ENCODE peak calls at places on chromosome 1, in four cellular contexts. One of them, this sample, is unnamed.
A peak's percentile ranks its signal among the peaks of the same experiment; 100 is the strongest.

GRCh38 chr1:98331718-98332311 is 329.7 kb upstream of the SNX7 start:
- DNase-seq in GM12892: no peak
- DNase-seq in K562: no peak
- DNase-seq in H1: no peak
- DNase-seq in this sample: no peak

GRCh38 chr1:245279346-245279745 is 124.6 kb downstream of the KIF26B start:
- DNase-seq in GM12892: no peak
- DNase-seq in K562: no peak
- DNase-seq in H1: no peak
- DNase-seq in this sample: no peak

GRCh38 chr1:9753121-9753531 is 70.6 kb downstream of the CLSTN1 start:
- DNase-seq in GM12892: no peak
- DNase-seq in K562: no peak
- DNase-seq in H1: no peak
- DNase-seq in this sample: no peak

GRCh38 chr1:228379165-228379460 is 27.5 kb downstream of the TRIM11 start:
- DNase-seq in GM12892: no peak
- DNase-seq in K562: no peak
- DNase-seq in H1: no peak
- DNase-seq in this sample: no peak

GRCh38 chr1:189939967-189940366 is 537.7 kb downstream of the BRINP3 start:
- DNase-seq in GM12892: no peak
- DNase-seq in K562: no peak
- DNase-seq in H1: no peak
- DNase-seq in this sample: no peak

GRCh38 chr1:224733021-224733911 is 117.1 kb downstream of the CNIH3 start:
- DNase-seq in GM12892: no peak
- DNase-seq in K562: no peak
- DNase-seq in H1: no peak
- DNase-seq in this sample: no peak

GRCh38 chr1:7384121-7384520 is 387.0 kb upstream of the VAMP3 start:
- DNase-seq in GM12892: no peak
- DNase-seq in K562: no peak
- DNase-seq in H1: no peak
- DNase-seq in this sample: no peak

GRCh38 chr1:208907785-208908184 is 663.6 kb upstream of the PLXNA2 start:
- DNase-seq in GM12892: no peak
- DNase-seq in K562: no peak
- DNase-seq in H1: no peak
- DNase-seq in this sample: no peak

GRCh38 chr1:116008651-116009380 is 32.5 kb downstream of the SLC22A15 start:
- DNase-seq in GM12892: no peak
- DNase-seq in K562: no peak
- DNase-seq in H1: no peak
- DNase-seq in this sample: no peak

GRCh38 chr1:84573481-84573966 is 716 bp downstream of the CTBS start:
- DNase-seq in GM12892: no peak
- DNase-seq in K562: no peak
- DNase-seq in H1: no peak
- DNase-seq in this sample: no peak

GRCh38 chr1:22618056-22618455 is 18.4 kb upstream of the C1QA start:
- DNase-seq in GM12892: no peak
- DNase-seq in K562: no peak
- DNase-seq in H1: no peak
- DNase-seq in this sample: no peak

GRCh38 chr1:27659497-27660299 is 12.3 kb downstream of the IFI6 start:
- DNase-seq in GM12892: peak; percentile 72
- DNase-seq in K562: peak; percentile 97
- DNase-seq in H1: no peak
- DNase-seq in this sample: peak; percentile 63

GRCh38 chr1:112457965-112458364 is 50.8 kb upstream of the WNT2B start:
- DNase-seq in GM12892: no peak
- DNase-seq in K562: no peak
- DNase-seq in H1: no peak
- DNase-seq in this sample: no peak

GRCh38 chr1:112450773-112451172 is 54.8 kb downstream of the CTTNBP2NL start:
- DNase-seq in GM12892: no peak
- DNase-seq in K562: no peak
- DNase-seq in H1: no peak
- DNase-seq in this sample: no peak

GRCh38 chr1:112453876-112454275 is 54.9 kb upstream of the WNT2B start:
- DNase-seq in GM12892: no peak
- DNase-seq in K562: no peak
- DNase-seq in H1: no peak
- DNase-seq in this sample: no peak

GRCh38 chr1:112457241-112457640 is 51.5 kb upstream of the WNT2B start:
- DNase-seq in GM12892: no peak
- DNase-seq in K562: no peak
- DNase-seq in H1: no peak
- DNase-seq in this sample: no peak

DNA sequence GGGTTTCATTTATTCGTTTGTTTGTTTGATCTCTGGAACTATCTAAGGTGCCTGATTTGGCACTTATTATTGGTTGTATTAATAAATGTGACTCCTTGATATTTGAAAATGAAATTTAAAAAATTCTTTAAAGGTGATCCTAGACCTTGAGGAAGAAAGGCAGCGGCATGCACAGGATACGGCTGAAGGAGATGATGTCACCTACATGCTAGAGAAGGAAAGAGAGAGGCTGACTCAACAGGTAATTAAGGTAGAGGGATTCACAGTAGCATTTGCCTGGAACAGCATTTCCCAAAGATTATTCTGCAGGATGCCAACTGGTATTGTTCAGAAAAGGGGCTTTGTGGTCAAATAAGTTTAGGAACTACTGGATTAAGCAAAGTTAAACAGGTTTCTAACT is 54.4 kb upstream of the WNT2B start:
- DNase-seq in GM12892: no peak
- DNase-seq in K562: no peak
- DNase-seq in H1: no peak
- DNase-seq in this sample: no peak
- TF ChIP-seq TAF1 in GM12892: no peak
- TF ChIP-seq TAF1 in K562: no peak
- TF ChIP-seq TAF1 in H1: no peak
- TF ChIP-seq TAF1 in this sample: no peak

GRCh38 chr1:51663721-51664120 is 46.8 kb downstream of the OSBPL9 start:
- DNase-seq in GM12892: no peak
- DNase-seq in K562: no peak
- DNase-seq in H1: no peak
- DNase-seq in this sample: no peak

GRCh38 chr1:51664412-51665240 is 47.7 kb downstream of the OSBPL9 start:
- DNase-seq in GM12892: no peak
- DNase-seq in K562: no peak
- DNase-seq in H1: no peak
- DNase-seq in this sample: no peak

GRCh38 chr1:51660570-51660969 is 43.7 kb downstream of the OSBPL9 start:
- DNase-seq in GM12892: no peak
- DNase-seq in K562: no peak
- DNase-seq in H1: no peak
- DNase-seq in this sample: no peak

GRCh38 chr1:51663105-51663504 is 46.2 kb downstream of the OSBPL9 start:
- DNase-seq in GM12892: no peak
- DNase-seq in K562: no peak
- DNase-seq in H1: no peak
- DNase-seq in this sample: no peak

GRCh38 chr1:51661081-51661518 is 44.2 kb downstream of the OSBPL9 start:
- DNase-seq in GM12892: no peak
- DNase-seq in K562: no peak
- DNase-seq in H1: no peak
- DNase-seq in this sample: no peak
- TF ChIP-seq POLR2A in GM12892: no peak
- TF ChIP-seq POLR2A in K562: no peak
- TF ChIP-seq POLR2A in H1: no peak
- TF ChIP-seq POLR2A in this sample: no peak

GRCh38 chr1:231272173-231272572 is 31.2 kb downstream of the GNPAT start:
- DNase-seq in GM12892: no peak
- DNase-seq in K562: no peak
- DNase-seq in H1: no peak
- DNase-seq in this sample: no peak
- TF ChIP-seq TAF1 in GM12892: no peak
- TF ChIP-seq TAF1 in K562: no peak
- TF ChIP-seq TAF1 in H1: no peak
- TF ChIP-seq TAF1 in this sample: no peak

GRCh38 chr1:236522937-236523703 is 662 bp upstream of the LGALS8 start:
- DNase-seq in GM12892: no peak
- DNase-seq in K562: no peak
- DNase-seq in H1: no peak
- DNase-seq in this sample: no peak
- TF ChIP-seq POLR2A in GM12892: no peak
- TF ChIP-seq POLR2A in K562: no peak
- TF ChIP-seq POLR2A in H1: no peak
- TF ChIP-seq POLR2A in this sample: no peak

DNA sequence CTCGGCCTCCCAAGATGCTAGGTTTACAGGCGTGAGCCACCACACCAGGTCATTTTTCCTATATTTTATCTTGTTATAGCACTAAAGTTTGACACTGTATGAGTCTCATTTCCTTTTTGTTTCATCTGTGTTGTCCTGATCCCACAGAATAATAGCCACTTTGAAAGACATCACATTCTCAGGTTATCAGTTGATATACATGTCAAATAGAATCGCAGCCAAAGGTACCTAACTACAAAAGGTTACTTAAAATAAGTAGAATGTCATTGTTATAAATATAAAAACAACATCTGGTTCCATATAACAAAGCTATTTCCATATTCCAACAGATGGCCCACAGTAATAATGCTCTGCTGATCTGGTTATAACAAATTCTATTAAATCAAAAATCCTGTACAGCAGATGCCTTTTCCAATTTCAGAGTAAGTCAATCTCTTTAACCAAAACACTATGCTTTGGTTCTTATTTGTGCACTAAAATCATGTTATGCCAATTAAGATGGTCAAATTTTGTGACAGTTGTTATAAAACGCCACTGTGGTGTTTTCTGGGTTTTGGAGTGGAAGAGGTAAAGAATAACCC is 6.0 kb downstream of the FOXJ3 start:
- DNase-seq in GM12892: no peak
- DNase-seq in K562: no peak
- DNase-seq in H1: no peak
- DNase-seq in this sample: no peak
- TF ChIP-seq TAF1 in GM12892: no peak
- TF ChIP-seq TAF1 in K562: no peak
- TF ChIP-seq TAF1 in H1: no peak
- TF ChIP-seq TAF1 in this sample: no peak

DNA sequence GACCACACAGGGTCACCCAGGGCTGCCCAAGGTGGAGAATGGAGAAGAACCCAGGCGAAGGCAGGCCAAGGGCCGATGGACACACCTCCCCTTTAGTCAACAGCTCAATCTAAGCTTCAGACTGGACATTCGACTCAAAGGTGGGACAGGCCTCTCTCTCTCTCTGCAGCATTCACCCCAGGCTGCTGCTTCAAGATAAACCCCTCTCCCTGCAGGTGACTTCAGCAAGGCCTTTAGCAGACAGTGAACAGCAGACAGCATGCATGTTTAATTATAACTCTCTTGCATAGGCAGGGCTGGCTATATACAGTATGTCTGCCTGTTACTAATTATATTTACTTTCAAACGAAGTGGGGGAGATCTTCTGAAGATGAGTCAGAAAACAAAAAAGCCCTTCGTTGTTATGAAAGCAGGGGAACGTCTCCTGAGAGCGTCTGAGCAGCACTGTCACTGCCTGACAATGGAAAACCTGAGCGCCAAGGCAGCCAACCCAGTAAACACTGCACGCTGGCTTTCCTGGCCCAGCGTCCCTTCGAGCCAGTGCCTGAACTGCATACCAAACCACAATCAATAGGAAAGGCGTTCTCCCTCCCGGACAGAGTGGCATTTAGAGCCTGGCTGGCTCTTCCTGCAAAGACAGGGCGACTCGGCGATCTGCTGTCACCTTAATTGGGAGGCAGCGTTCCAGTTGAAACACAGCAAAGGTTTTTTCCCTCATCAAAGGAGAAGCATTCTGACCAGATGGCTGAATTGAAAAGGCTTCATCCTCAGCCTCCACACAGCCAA is 54.1 kb downstream of the TOMM20 start:
- DNase-seq in GM12892: no peak
- DNase-seq in K562: no peak
- DNase-seq in H1: no peak
- DNase-seq in this sample: no peak
- TF ChIP-seq POLR2A in GM12892: peak; percentile 13
- TF ChIP-seq POLR2A in K562: no peak
- TF ChIP-seq POLR2A in H1: no peak
- TF ChIP-seq POLR2A in this sample: no peak

GRCh38 chr1:193697105-193697762 is 510.8 kb upstream of the B3GALT2 start:
- DNase-seq in GM12892: no peak
- DNase-seq in K562: no peak
- DNase-seq in H1: no peak
- DNase-seq in this sample: no peak

GRCh38 chr1:193694741-193695140 is 508.3 kb upstream of the B3GALT2 start:
- DNase-seq in GM12892: no peak
- DNase-seq in K562: no peak
- DNase-seq in H1: no peak
- DNase-seq in this sample: no peak
- TF ChIP-seq TAF1 in GM12892: no peak
- TF ChIP-seq TAF1 in K562: no peak
- TF ChIP-seq TAF1 in H1: no peak
- TF ChIP-seq TAF1 in this sample: no peak

DNA sequence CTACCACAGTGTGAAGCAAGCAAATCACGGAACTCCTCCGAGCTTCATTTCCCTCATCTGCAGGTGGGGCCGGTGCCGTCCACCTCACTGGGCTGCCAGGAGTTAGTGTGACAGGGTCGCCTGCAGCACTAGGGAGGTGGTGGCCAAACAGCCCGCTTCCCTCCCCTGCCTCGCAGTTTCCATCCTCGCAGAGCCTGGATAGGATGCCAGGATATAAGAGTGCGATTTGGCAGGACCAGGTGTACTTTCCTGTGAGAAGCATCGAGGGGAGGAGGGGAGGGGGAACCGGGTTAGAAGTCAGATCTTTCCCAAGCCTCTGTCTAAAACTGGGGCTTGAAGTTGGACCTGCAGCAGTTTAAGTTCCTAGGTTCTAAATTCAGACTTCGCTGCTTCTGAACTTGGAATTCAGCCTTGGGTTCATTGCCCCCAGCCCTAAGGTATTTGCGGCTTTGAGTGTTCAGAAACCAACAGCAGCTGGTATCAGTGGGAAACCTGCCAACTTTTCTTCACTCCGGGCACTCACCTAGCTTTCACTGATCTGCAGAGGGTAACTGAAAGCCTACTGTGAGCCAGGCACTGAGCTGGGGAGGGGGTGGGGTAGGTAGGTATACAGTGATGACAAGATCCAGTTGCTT is 1.7 kb upstream of the JUN start:
- DNase-seq in GM12892: no peak
- DNase-seq in K562: peak; percentile 10
- DNase-seq in H1: no peak
- DNase-seq in this sample: no peak
- TF ChIP-seq POLR2A in GM12892: no peak
- TF ChIP-seq POLR2A in K562: no peak
- TF ChIP-seq POLR2A in H1: no peak
- TF ChIP-seq POLR2A in this sample: no peak

GRCh38 chr1:221574529-221574928 is 167.4 kb downstream of the DUSP10 start:
- DNase-seq in GM12892: no peak
- DNase-seq in K562: no peak
- DNase-seq in H1: no peak
- DNase-seq in this sample: no peak
- TF ChIP-seq TAF1 in GM12892: no peak
- TF ChIP-seq TAF1 in K562: no peak
- TF ChIP-seq TAF1 in H1: no peak
- TF ChIP-seq TAF1 in this sample: no peak

GRCh38 chr1:155051777-155052398 is 772 bp downstream of the ADAM15 start:
- DNase-seq in GM12892: peak; percentile 53
- DNase-seq in K562: no peak
- DNase-seq in H1: no peak
- DNase-seq in this sample: no peak
- TF ChIP-seq POLR2A in GM12892: no peak
- TF ChIP-seq POLR2A in K562: no peak
- TF ChIP-seq POLR2A in H1: no peak
- TF ChIP-seq POLR2A in this sample: no peak